ENCODE peak calls at places on chromosomes 4 and X, in five cellular contexts. One of them, this sample, is unnamed.

GRCh38 chr4:7506119-7506518 is 71.4 kb upstream of the PSAPL1 start:
- DNase-seq in neural crest cell: no peak
- DNase-seq in A549: no peak
- DNase-seq in AG09309: no peak
- DNase-seq in natural killer cell: no peak
- DNase-seq in this sample: no peak

GRCh38 chr4:7629855-7630254 is 195.1 kb upstream of the PSAPL1 start:
- DNase-seq in natural killer cell: no peak
- DNase-seq in neural crest cell: no peak
- DNase-seq in A549: no peak
- DNase-seq in AG09309: no peak
- DNase-seq in this sample: no peak

GRCh38 chr4:6368601-6369000 is 99.0 kb downstream of the WFS1 start:
- DNase-seq in natural killer cell: no peak
- DNase-seq in neural crest cell: no peak
- DNase-seq in AG09309: no peak
- DNase-seq in A549: no peak
- DNase-seq in this sample: no peak

GRCh38 chr4:102684605-102685052 is 76.1 kb downstream of the MANBA start:
- DNase-seq in AG09309: peak; percentile 7
- DNase-seq in A549: peak; percentile 31
- DNase-seq in neural crest cell: no peak
- DNase-seq in natural killer cell: no peak
- DNase-seq in this sample: no peak

GRCh38 chrX:9919632-9920172 is 47.5 kb upstream of the CLDN34 start:
- DNase-seq in natural killer cell: no peak
- DNase-seq in AG09309: no peak
- DNase-seq in A549: no peak
- DNase-seq in neural crest cell: no peak
- DNase-seq in this sample: no peak

GRCh38 chr4:2407991-2408342 is 10.5 kb downstream of the ZFYVE28 start:
- DNase-seq in AG09309: no peak
- DNase-seq in A549: no peak
- DNase-seq in neural crest cell: no peak
- DNase-seq in natural killer cell: no peak
- DNase-seq in this sample: no peak

GRCh38 chr4:110292994-110293744 is 94.8 kb upstream of the ELOVL6 start:
- DNase-seq in natural killer cell: no peak
- DNase-seq in A549: no peak
- DNase-seq in neural crest cell: no peak
- DNase-seq in AG09309: no peak
- DNase-seq in this sample: no peak

GRCh38 chr4:92969650-92970370 is 666.0 kb downstream of the GRID2 start:
- DNase-seq in natural killer cell: no peak
- DNase-seq in AG09309: peak; percentile 29
- DNase-seq in neural crest cell: no peak
- DNase-seq in A549: peak; percentile 81
- DNase-seq in this sample: no peak

GRCh38 chrX:136767104-136767941 is 13.4 kb downstream of the ARHGEF6 start:
- DNase-seq in neural crest cell: peak; percentile 37
- DNase-seq in natural killer cell: peak; percentile 26
- DNase-seq in AG09309: no peak
- DNase-seq in A549: peak; percentile 36
- DNase-seq in this sample: peak; percentile 72

GRCh38 chrX:41314204-41314603 is 19.8 kb upstream of the DDX3X start:
- DNase-seq in AG09309: no peak
- DNase-seq in neural crest cell: no peak
- DNase-seq in natural killer cell: no peak
- DNase-seq in A549: no peak
- DNase-seq in this sample: no peak

GRCh38 chrX:56248492-56248891 is 16.3 kb downstream of the KLF8 start:
- DNase-seq in natural killer cell: peak; percentile 22
- DNase-seq in A549: peak; percentile 51
- DNase-seq in neural crest cell: peak; percentile 30
- DNase-seq in AG09309: no peak
- DNase-seq in this sample: peak; percentile 64

GRCh38 chr4:98661356-98662054 is 3.1 kb upstream of the TSPAN5 start:
- DNase-seq in AG09309: no peak
- DNase-seq in neural crest cell: no peak
- DNase-seq in natural killer cell: no peak
- DNase-seq in A549: no peak
- DNase-seq in this sample: peak; percentile 48

GRCh38 chr4:165537028-165537648 is 158.3 kb downstream of the CPE start:
- DNase-seq in neural crest cell: peak; percentile 6
- DNase-seq in natural killer cell: no peak
- DNase-seq in A549: peak; percentile 38
- DNase-seq in AG09309: peak; percentile 14
- DNase-seq in this sample: peak; percentile 66

GRCh38 chr4:116632269-116632668 is 453.1 kb downstream of the TRAM1L1 start:
- DNase-seq in AG09309: no peak
- DNase-seq in natural killer cell: no peak
- DNase-seq in neural crest cell: no peak
- DNase-seq in A549: no peak
- DNase-seq in this sample: no peak

GRCh38 chr4:71113294-71113693 is 119.8 kb downstream of the DCK start:
- DNase-seq in neural crest cell: no peak
- DNase-seq in AG09309: no peak
- DNase-seq in natural killer cell: no peak
- DNase-seq in A549: peak; percentile 8
- DNase-seq in this sample: peak; percentile 43

GRCh38 chr4:118729287-118730286 is 44.4 kb downstream of the METTL14 start:
- DNase-seq in natural killer cell: no peak
- DNase-seq in A549: no peak
- DNase-seq in neural crest cell: no peak
- DNase-seq in AG09309: peak; percentile 27
- DNase-seq in this sample: no peak

GRCh38 chr4:47490550-47490949 is 5.5 kb downstream of the ATP10D start:
- DNase-seq in neural crest cell: no peak
- DNase-seq in natural killer cell: no peak
- DNase-seq in AG09309: no peak
- DNase-seq in A549: peak; percentile 38
- DNase-seq in this sample: peak; percentile 71

GRCh38 chrX:113305496-113305895 is 464.9 kb upstream of the AMOT start:
- DNase-seq in neural crest cell: no peak
- DNase-seq in natural killer cell: no peak
- DNase-seq in AG09309: no peak
- DNase-seq in A549: no peak
- DNase-seq in this sample: no peak

GRCh38 chr4:100188829-100189228 is 1.4 kb downstream of the DDIT4L start:
- DNase-seq in AG09309: no peak
- DNase-seq in natural killer cell: no peak
- DNase-seq in A549: no peak
- DNase-seq in neural crest cell: no peak
- DNase-seq in this sample: no peak

GRCh38 chr4:57443308-57444243 is 333.4 kb upstream of the IGFBP7 start:
- DNase-seq in natural killer cell: no peak
- DNase-seq in AG09309: no peak
- DNase-seq in A549: no peak
- DNase-seq in neural crest cell: no peak
- DNase-seq in this sample: no peak

GRCh38 chr4:162700815-162701361 is 465.8 kb downstream of the NAF1 start:
- DNase-seq in AG09309: no peak
- DNase-seq in A549: peak; percentile 42
- DNase-seq in natural killer cell: no peak
- DNase-seq in neural crest cell: no peak
- DNase-seq in this sample: no peak

GRCh38 chrX:69280956-69281355 is 115.7 kb upstream of the PJA1 start:
- DNase-seq in AG09309: no peak
- DNase-seq in natural killer cell: no peak
- DNase-seq in neural crest cell: no peak
- DNase-seq in A549: no peak
- DNase-seq in this sample: no peak

GRCh38 chr4:82784615-82785247 is 13.9 kb downstream of the SCD5 start:
- DNase-seq in natural killer cell: no peak
- DNase-seq in AG09309: no peak
- DNase-seq in A549: no peak
- DNase-seq in neural crest cell: no peak
- DNase-seq in this sample: no peak

GRCh38 chrX:67692246-67692645 is 148.4 kb downstream of the AR start:
- DNase-seq in A549: no peak
- DNase-seq in AG09309: peak; percentile 17
- DNase-seq in neural crest cell: no peak
- DNase-seq in natural killer cell: no peak
- DNase-seq in this sample: no peak

GRCh38 chrX:53481093-53481492 is 46.9 kb upstream of the HSD17B10 start:
- DNase-seq in A549: peak; percentile 17
- DNase-seq in AG09309: no peak
- DNase-seq in natural killer cell: no peak
- DNase-seq in neural crest cell: no peak
- DNase-seq in this sample: peak; percentile 28

This sample was measured in GM23338.